ENCODE peak calls at places on chromosomes 2 and 18, in ten cellular contexts. One of them, this sample, is unnamed.
A peak's percentile ranks its signal among the peaks of the same experiment; 100 is the strongest.

GRCh38 chr2:26769501-26769850 is 5.4 kb downstream of the SLC35F6 start:
- DNase-seq in GM12891: no peak
- DNase-seq in H54: no peak
- DNase-seq in upper lobe of left lung: no peak
- DNase-seq in adrenal gland: no peak
- DNase-seq in heart left ventricle: no peak
- DNase-seq in esophagus muscularis mucosa: no peak
- DNase-seq in esophagus squamous epithelium: no peak
- DNase-seq in HCT116: no peak
- DNase-seq in A549: no peak
- DNase-seq in this sample: no peak

GRCh38 chr2:149766339-149766738 is 178.8 kb upstream of the MMADHC start:
- DNase-seq in GM12891: no peak
- DNase-seq in H54: no peak
- DNase-seq in upper lobe of left lung: no peak
- DNase-seq in adrenal gland: no peak
- DNase-seq in heart left ventricle: no peak
- DNase-seq in esophagus muscularis mucosa: no peak
- DNase-seq in esophagus squamous epithelium: no peak
- DNase-seq in HCT116: no peak
- DNase-seq in A549: no peak
- DNase-seq in this sample: no peak

GRCh38 chr18:69580107-69580506 is 179.4 kb downstream of the DOK6 start:
- DNase-seq in GM12891: no peak
- DNase-seq in H54: no peak
- DNase-seq in upper lobe of left lung: no peak
- DNase-seq in adrenal gland: no peak
- DNase-seq in heart left ventricle: no peak
- DNase-seq in esophagus muscularis mucosa: no peak
- DNase-seq in esophagus squamous epithelium: no peak
- DNase-seq in HCT116: no peak
- DNase-seq in A549: no peak
- DNase-seq in this sample: peak; percentile 28

GRCh38 chr2:99867690-99868089 is 274.7 kb downstream of the AFF3 start:
- DNase-seq in GM12891: no peak
- DNase-seq in H54: no peak
- DNase-seq in upper lobe of left lung: no peak
- DNase-seq in adrenal gland: no peak
- DNase-seq in heart left ventricle: no peak
- DNase-seq in esophagus muscularis mucosa: no peak
- DNase-seq in esophagus squamous epithelium: no peak
- DNase-seq in HCT116: no peak
- DNase-seq in A549: no peak
- DNase-seq in this sample: peak; percentile 85

GRCh38 chr2:240604291-240604938 is 17.9 kb downstream of the CAPN10 start:
- DNase-seq in GM12891: peak; percentile 65
- DNase-seq in H54: peak; percentile 97
- DNase-seq in upper lobe of left lung: peak; percentile 87
- DNase-seq in adrenal gland: peak; percentile 70
- DNase-seq in heart left ventricle: peak; percentile 82
- DNase-seq in esophagus muscularis mucosa: no peak
- DNase-seq in esophagus squamous epithelium: no peak
- DNase-seq in HCT116: peak; percentile 57
- DNase-seq in A549: peak; percentile 68
- DNase-seq in this sample: peak; percentile 49

GRCh38 chr2:209633911-209634310 is 137.7 kb upstream of the UNC80 start:
- DNase-seq in GM12891: no peak
- DNase-seq in H54: no peak
- DNase-seq in upper lobe of left lung: no peak
- DNase-seq in adrenal gland: no peak
- DNase-seq in heart left ventricle: no peak
- DNase-seq in esophagus muscularis mucosa: no peak
- DNase-seq in esophagus squamous epithelium: no peak
- DNase-seq in HCT116: no peak
- DNase-seq in A549: no peak
- DNase-seq in this sample: no peak

GRCh38 chr18:27606851-27607250 is 421.7 kb upstream of the CHST9 start:
- DNase-seq in GM12891: no peak
- DNase-seq in H54: no peak
- DNase-seq in upper lobe of left lung: no peak
- DNase-seq in adrenal gland: no peak
- DNase-seq in heart left ventricle: no peak
- DNase-seq in esophagus muscularis mucosa: no peak
- DNase-seq in esophagus squamous epithelium: no peak
- DNase-seq in HCT116: no peak
- DNase-seq in A549: no peak
- DNase-seq in this sample: no peak

GRCh38 chr2:207975910-207976309 is 49.4 kb downstream of the PLEKHM3 start:
- DNase-seq in GM12891: no peak
- DNase-seq in H54: no peak
- DNase-seq in upper lobe of left lung: no peak
- DNase-seq in adrenal gland: no peak
- DNase-seq in heart left ventricle: no peak
- DNase-seq in esophagus muscularis mucosa: no peak
- DNase-seq in esophagus squamous epithelium: no peak
- DNase-seq in HCT116: no peak
- DNase-seq in A549: no peak
- DNase-seq in this sample: no peak

GRCh38 chr18:43420091-43420490 is 142.8 kb upstream of the SYT4 start:
- DNase-seq in GM12891: no peak
- DNase-seq in H54: no peak
- DNase-seq in upper lobe of left lung: no peak
- DNase-seq in adrenal gland: no peak
- DNase-seq in heart left ventricle: no peak
- DNase-seq in esophagus muscularis mucosa: no peak
- DNase-seq in esophagus squamous epithelium: no peak
- DNase-seq in HCT116: no peak
- DNase-seq in A549: no peak
- DNase-seq in this sample: no peak

GRCh38 chr2:86038291-86039081 is 67.2 kb downstream of the POLR1A start:
- DNase-seq in GM12891: no peak
- DNase-seq in H54: no peak
- DNase-seq in upper lobe of left lung: peak; percentile 74
- DNase-seq in adrenal gland: no peak
- DNase-seq in heart left ventricle: no peak
- DNase-seq in esophagus muscularis mucosa: no peak
- DNase-seq in esophagus squamous epithelium: no peak
- DNase-seq in HCT116: no peak
- DNase-seq in A549: no peak
- DNase-seq in this sample: no peak
- TF ChIP-seq POLR2A in GM12891: no peak
- TF ChIP-seq POLR2A in H54: no peak
- TF ChIP-seq POLR2A in upper lobe of left lung: peak; percentile 57
- TF ChIP-seq POLR2A in adrenal gland: no peak
- TF ChIP-seq POLR2A in heart left ventricle: no peak
- TF ChIP-seq POLR2A in esophagus muscularis mucosa: no peak
- TF ChIP-seq POLR2A in esophagus squamous epithelium: no peak
- TF ChIP-seq POLR2A in HCT116: no peak
- TF ChIP-seq POLR2A in A549: no peak
- TF ChIP-seq POLR2A in this sample: no peak

GRCh38 chr18:77127769-77128671 is 4.6 kb downstream of the MBP start:
- DNase-seq in GM12891: no peak
- DNase-seq in H54: no peak
- DNase-seq in upper lobe of left lung: peak; percentile 61
- DNase-seq in adrenal gland: no peak
- DNase-seq in heart left ventricle: no peak
- DNase-seq in esophagus muscularis mucosa: no peak
- DNase-seq in esophagus squamous epithelium: no peak
- DNase-seq in HCT116: no peak
- DNase-seq in A549: no peak
- DNase-seq in this sample: peak; percentile 89
- TF ChIP-seq POLR2A in GM12891: peak; percentile 47
- TF ChIP-seq POLR2A in H54: no peak
- TF ChIP-seq POLR2A in upper lobe of left lung: peak; percentile 37
- TF ChIP-seq POLR2A in adrenal gland: no peak
- TF ChIP-seq POLR2A in heart left ventricle: no peak
- TF ChIP-seq POLR2A in esophagus muscularis mucosa: no peak
- TF ChIP-seq POLR2A in esophagus squamous epithelium: no peak
- TF ChIP-seq POLR2A in HCT116: no peak
- TF ChIP-seq POLR2A in A549: no peak
- TF ChIP-seq POLR2A in this sample: no peak

GRCh38 chr18:29250843-29251242 is 1073.9 kb upstream of the CDH2 start:
- DNase-seq in GM12891: no peak
- DNase-seq in H54: no peak
- DNase-seq in upper lobe of left lung: no peak
- DNase-seq in adrenal gland: no peak
- DNase-seq in heart left ventricle: no peak
- DNase-seq in esophagus muscularis mucosa: no peak
- DNase-seq in esophagus squamous epithelium: no peak
- DNase-seq in HCT116: no peak
- DNase-seq in A549: no peak
- DNase-seq in this sample: no peak
- TF ChIP-seq POLR2A in GM12891: no peak
- TF ChIP-seq POLR2A in H54: no peak
- TF ChIP-seq POLR2A in upper lobe of left lung: no peak
- TF ChIP-seq POLR2A in adrenal gland: no peak
- TF ChIP-seq POLR2A in heart left ventricle: no peak
- TF ChIP-seq POLR2A in esophagus muscularis mucosa: no peak
- TF ChIP-seq POLR2A in esophagus squamous epithelium: no peak
- TF ChIP-seq POLR2A in HCT116: no peak
- TF ChIP-seq POLR2A in A549: no peak
- TF ChIP-seq POLR2A in this sample: no peak

GRCh38 chr2:177221970-177222369 is 9.4 kb downstream of the HNRNPA3 start:
- DNase-seq in GM12891: no peak
- DNase-seq in H54: no peak
- DNase-seq in upper lobe of left lung: no peak
- DNase-seq in adrenal gland: no peak
- DNase-seq in heart left ventricle: no peak
- DNase-seq in esophagus muscularis mucosa: no peak
- DNase-seq in esophagus squamous epithelium: no peak
- DNase-seq in HCT116: no peak
- DNase-seq in A549: no peak
- DNase-seq in this sample: no peak

GRCh38 chr2:177225965-177226360 is 13.4 kb downstream of the HNRNPA3 start:
- DNase-seq in GM12891: no peak
- DNase-seq in H54: no peak
- DNase-seq in upper lobe of left lung: no peak
- DNase-seq in adrenal gland: no peak
- DNase-seq in heart left ventricle: no peak
- DNase-seq in esophagus muscularis mucosa: no peak
- DNase-seq in esophagus squamous epithelium: no peak
- DNase-seq in HCT116: no peak
- DNase-seq in A549: no peak
- DNase-seq in this sample: no peak

GRCh38 chr2:177217247-177217843 is 4.8 kb downstream of the HNRNPA3 start:
- DNase-seq in GM12891: no peak
- DNase-seq in H54: no peak
- DNase-seq in upper lobe of left lung: no peak
- DNase-seq in adrenal gland: no peak
- DNase-seq in heart left ventricle: no peak
- DNase-seq in esophagus muscularis mucosa: no peak
- DNase-seq in esophagus squamous epithelium: no peak
- DNase-seq in HCT116: no peak
- DNase-seq in A549: no peak
- DNase-seq in this sample: no peak

DNA sequence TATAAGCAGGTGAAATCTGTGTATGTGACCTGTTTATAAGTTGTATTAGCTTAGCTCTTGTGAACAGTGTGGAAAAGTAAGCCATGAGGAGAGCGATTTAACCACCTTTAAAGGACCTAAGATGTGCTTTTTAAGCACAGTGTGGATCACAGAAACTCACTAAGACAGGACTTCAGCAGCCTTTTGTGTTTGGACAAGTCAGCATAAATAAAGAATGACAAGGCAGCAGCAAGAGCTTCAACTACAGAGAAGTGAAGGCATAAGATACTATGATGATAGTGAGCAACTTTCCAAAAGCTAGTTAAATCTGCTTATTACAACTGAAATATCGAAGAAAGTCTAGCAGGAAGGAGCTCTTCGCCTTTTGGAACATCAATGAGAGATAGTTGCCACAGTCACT is 8.9 kb downstream of the HNRNPA3 start:
- DNase-seq in GM12891: no peak
- DNase-seq in H54: no peak
- DNase-seq in upper lobe of left lung: no peak
- DNase-seq in adrenal gland: no peak
- DNase-seq in heart left ventricle: no peak
- DNase-seq in esophagus muscularis mucosa: no peak
- DNase-seq in esophagus squamous epithelium: no peak
- DNase-seq in HCT116: no peak
- DNase-seq in A549: no peak
- DNase-seq in this sample: no peak
- TF ChIP-seq POLR2A in GM12891: peak; percentile 23
- TF ChIP-seq POLR2A in H54: no peak
- TF ChIP-seq POLR2A in upper lobe of left lung: no peak
- TF ChIP-seq POLR2A in adrenal gland: no peak
- TF ChIP-seq POLR2A in heart left ventricle: no peak
- TF ChIP-seq POLR2A in esophagus muscularis mucosa: no peak
- TF ChIP-seq POLR2A in esophagus squamous epithelium: no peak
- TF ChIP-seq POLR2A in HCT116: no peak
- TF ChIP-seq POLR2A in A549: no peak
- TF ChIP-seq POLR2A in this sample: no peak

This sample was measured in IMR-90.